ENCODE peak calls at places on chromosomes 3 and 15, in ten cellular contexts. One of them, this sample, is unnamed.

GRCh38 chr3:55591893-55592292 is 104.8 kb upstream of the WNT5A start:
- DNase-seq in hepatic stellate cell: no peak
- DNase-seq in CD8-positive, alpha-beta memory T cell: no peak
- DNase-seq in T-helper 1 cell: no peak
- DNase-seq in iPS-NIHi11: no peak
- DNase-seq in Caco-2: no peak
- DNase-seq in ovary: no peak
- DNase-seq in anterior cingulate cortex: no peak
- DNase-seq in KBM-7: no peak
- DNase-seq in Calu3: no peak
- DNase-seq in this sample: no peak

GRCh38 chr3:116905805-116906204 is 196.2 kb downstream of the TUSC7 start:
- DNase-seq in hepatic stellate cell: no peak
- DNase-seq in CD8-positive, alpha-beta memory T cell: no peak
- DNase-seq in T-helper 1 cell: no peak
- DNase-seq in iPS-NIHi11: no peak
- DNase-seq in Caco-2: no peak
- DNase-seq in ovary: no peak
- DNase-seq in anterior cingulate cortex: no peak
- DNase-seq in KBM-7: no peak
- DNase-seq in Calu3: no peak
- DNase-seq in this sample: no peak

GRCh38 chr3:126621627-126622345 is 33.1 kb downstream of the TXNRD3 start:
- DNase-seq in hepatic stellate cell: peak
- DNase-seq in CD8-positive, alpha-beta memory T cell: no peak
- DNase-seq in T-helper 1 cell: no peak
- DNase-seq in iPS-NIHi11: no peak
- DNase-seq in Caco-2: no peak
- DNase-seq in ovary: no peak
- DNase-seq in anterior cingulate cortex: no peak
- DNase-seq in KBM-7: no peak
- DNase-seq in Calu3: no peak
- DNase-seq in this sample: no peak

GRCh38 chr3:33798113-33798417 is 365 bp upstream of the PDCD6IP start:
- DNase-seq in hepatic stellate cell: no peak
- DNase-seq in CD8-positive, alpha-beta memory T cell: no peak
- DNase-seq in T-helper 1 cell: no peak
- DNase-seq in iPS-NIHi11: no peak
- DNase-seq in Caco-2: no peak
- DNase-seq in ovary: no peak
- DNase-seq in anterior cingulate cortex: no peak
- DNase-seq in KBM-7: no peak
- DNase-seq in Calu3: no peak
- DNase-seq in this sample: no peak

GRCh38 chr3:138331143-138331894 is 1.7 kb upstream of the NME9 start:
- DNase-seq in hepatic stellate cell: no peak
- DNase-seq in CD8-positive, alpha-beta memory T cell: no peak
- DNase-seq in T-helper 1 cell: no peak
- DNase-seq in iPS-NIHi11: no peak
- DNase-seq in Caco-2: no peak
- DNase-seq in ovary: no peak
- DNase-seq in anterior cingulate cortex: no peak
- DNase-seq in KBM-7: no peak
- DNase-seq in Calu3: no peak
- DNase-seq in this sample: no peak

GRCh38 chr3:178971614-178972013 is 100.0 kb downstream of the ZMAT3 start:
- DNase-seq in hepatic stellate cell: no peak
- DNase-seq in CD8-positive, alpha-beta memory T cell: no peak
- DNase-seq in T-helper 1 cell: no peak
- DNase-seq in iPS-NIHi11: no peak
- DNase-seq in Caco-2: peak
- DNase-seq in ovary: no peak
- DNase-seq in anterior cingulate cortex: no peak
- DNase-seq in KBM-7: no peak
- DNase-seq in Calu3: peak
- DNase-seq in this sample: no peak

GRCh38 chr3:177615015-177615414 is 417.7 kb upstream of the TBL1XR1 start:
- DNase-seq in hepatic stellate cell: peak
- DNase-seq in CD8-positive, alpha-beta memory T cell: no peak
- DNase-seq in T-helper 1 cell: no peak
- DNase-seq in iPS-NIHi11: no peak
- DNase-seq in Caco-2: no peak
- DNase-seq in ovary: peak
- DNase-seq in anterior cingulate cortex: no peak
- DNase-seq in KBM-7: peak
- DNase-seq in Calu3: peak
- DNase-seq in this sample: peak

GRCh38 chr15:44468713-44469385 is 41.4 kb downstream of the CTDSPL2 start:
- DNase-seq in hepatic stellate cell: peak
- DNase-seq in CD8-positive, alpha-beta memory T cell: no peak
- DNase-seq in T-helper 1 cell: no peak
- DNase-seq in iPS-NIHi11: no peak
- DNase-seq in Caco-2: no peak
- DNase-seq in ovary: no peak
- DNase-seq in anterior cingulate cortex: no peak
- DNase-seq in KBM-7: no peak
- DNase-seq in Calu3: no peak
- DNase-seq in this sample: no peak